ENCODE peak calls at places on chromosome X, in four cellular contexts. G is fibroblast of lung, N is kidney epithelial cell, Z is mammary epithelial cell. R is an unnamed sample.

GRCh38 chrX:154021131-154021611 is 1.5 kb upstream of the IRAK1 start:
- DNase-seq in G (peak; percentile 46), N (peak; percentile 31), Z (no peak), R (no peak)

GRCh38 chrX:356385-357034 is 30.2 kb downstream of the PPP2R3B start:
- DNase-seq in G (no peak), N (peak; percentile 26), Z (no peak), R (peak; percentile 81)

GRCh38 chrX:47807548-47807947 is 29.2 kb upstream of the ZNF81 start:
- DNase-seq in G (no peak), N (no peak), Z (no peak), R (no peak)

GRCh38 chrX:46408553-46409407 is 136.4 kb downstream of the ZNF674 start:
- DNase-seq in G (peak; percentile 80), N (peak; percentile 31), Z (peak; percentile 39), R (peak; percentile 29)

GRCh38 chrX:151697537-151697936 is 2.3 kb downstream of the PRRG3 start:
- DNase-seq in G (no peak), N (no peak), Z (no peak), R (no peak)

GRCh38 chrX:41036668-41037326 is 48.4 kb upstream of the USP9X start:
- DNase-seq in G (no peak), N (no peak), Z (no peak), R (no peak)

GRCh38 chrX:19886888-19887531 is 390 bp downstream of the SH3KBP1 start:
- DNase-seq in G (no peak), N (no peak), Z (no peak), R (no peak)

GRCh38 chrX:65635824-65636223 is 31.6 kb upstream of the MSN start:
- DNase-seq in G (no peak), N (no peak), Z (no peak), R (no peak)

GRCh38 chrX:679161-679979 is 48.8 kb downstream of the SHOX start:
- DNase-seq in G (no peak), N (no peak), Z (no peak), R (no peak)

GRCh38 chrX:87391742-87392141 is 125.9 kb upstream of the KLHL4 start:
- DNase-seq in G (no peak), N (no peak), Z (no peak), R (no peak)

GRCh38 chrX:68685722-68686683 is 38.5 kb downstream of the STARD8 start:
- DNase-seq in G (peak; percentile 81), N (no peak), Z (peak; percentile 10), R (no peak)

GRCh38 chrX:6021316-6022091 is 207.2 kb downstream of the NLGN4X start:
- DNase-seq in G (no peak), N (peak; percentile 2), Z (peak; percentile 37), R (no peak)

GRCh38 chrX:72308566-72309296 is 3.0 kb upstream of the CITED1 start:
- DNase-seq in G (peak; percentile 61), N (no peak), Z (peak; percentile 57), R (peak; percentile 63)

GRCh38 chrX:9728271-9728670 is 37.4 kb downstream of the GPR143 start:
- DNase-seq in G (no peak), N (no peak), Z (no peak), R (no peak)

GRCh38 chrX:148593146-148593545 is 92.7 kb downstream of the AFF2 start:
- DNase-seq in G (no peak), N (no peak), Z (no peak), R (no peak)

GRCh38 chrX:149825424-149825823 is 43.7 kb downstream of the MAGEA9 start:
- DNase-seq in G (no peak), N (no peak), Z (no peak), R (no peak)

GRCh38 chrX:14243823-14244222 is 214.1 kb upstream of the GEMIN8 start:
- DNase-seq in G (no peak), N (no peak), Z (no peak), R (no peak)

GRCh38 chrX:39750798-39751197 is 347.0 kb downstream of the BCOR start:
- DNase-seq in G (no peak), N (no peak), Z (no peak), R (no peak)

GRCh38 chrX:13760428-13760827 is 25.9 kb downstream of the OFD1 start:
- DNase-seq in G (no peak), N (no peak), Z (no peak), R (no peak)

GRCh38 chrX:47278684-47279083 is 45.9 kb downstream of the USP11 start:
- DNase-seq in G (peak; percentile 46), N (no peak), Z (peak; percentile 25), R (peak; percentile 44)

GRCh38 chrX:148288451-148288850 is 212.0 kb upstream of the AFF2 start:
- DNase-seq in G (no peak), N (no peak), Z (no peak), R (no peak)

GRCh38 chrX:149527705-149528104 is 13.1 kb upstream of the EOLA1 start:
- DNase-seq in G (no peak), N (no peak), Z (no peak), R (no peak)

GRCh38 chrX:29506729-29507128 is 708.6 kb upstream of the MAGEB2 start:
- DNase-seq in G (no peak), N (no peak), Z (no peak), R (no peak)

GRCh38 chrX:13937370-13938052 is 92.2 kb downstream of the GEMIN8 start:
- DNase-seq in G (peak; percentile 45), N (peak; percentile 5), Z (no peak), R (no peak)

GRCh38 chrX:67094061-67094460 is 449.8 kb upstream of the AR start:
- DNase-seq in G (no peak), N (no peak), Z (no peak), R (no peak)

GRCh38 chrX:103628386-103629290 is at the start of gene TCEAL1:
- DNase-seq in G (peak; percentile 45), N (no peak), Z (peak; percentile 16), R (no peak)

DNA sequence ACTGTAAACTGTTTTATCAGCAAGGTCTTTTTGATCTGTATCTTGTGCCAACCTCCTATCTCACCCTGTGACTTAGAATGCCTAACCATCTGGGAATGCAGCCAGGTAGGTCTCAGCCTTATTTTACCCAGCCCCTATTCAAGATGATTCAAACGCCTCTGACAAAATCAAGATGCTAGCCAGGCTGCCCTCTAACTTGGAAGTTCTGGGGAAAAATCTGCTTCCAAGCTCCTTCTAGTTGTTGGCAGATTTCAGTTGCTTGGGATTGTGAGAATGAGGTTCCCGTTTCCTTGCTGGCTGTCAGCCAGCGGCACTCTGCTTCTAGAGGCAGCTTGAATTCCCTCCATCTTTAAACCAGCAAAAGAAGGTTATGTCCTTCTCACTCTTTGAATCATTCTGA is 34.7 kb downstream of the LUZP4 start:
- DNase-seq in G (peak; percentile 65), N (no peak), Z (peak; percentile 35), R (peak; percentile 2)
- H3K27me3 ChIP-seq in G (no peaks in the 10 kb centered on the region), N (peaks cover 3% of the 10 kb centered on the region), Z (peaks cover 8% of the 10 kb centered on the region), R (no peaks in the 10 kb centered on the region)

DNA sequence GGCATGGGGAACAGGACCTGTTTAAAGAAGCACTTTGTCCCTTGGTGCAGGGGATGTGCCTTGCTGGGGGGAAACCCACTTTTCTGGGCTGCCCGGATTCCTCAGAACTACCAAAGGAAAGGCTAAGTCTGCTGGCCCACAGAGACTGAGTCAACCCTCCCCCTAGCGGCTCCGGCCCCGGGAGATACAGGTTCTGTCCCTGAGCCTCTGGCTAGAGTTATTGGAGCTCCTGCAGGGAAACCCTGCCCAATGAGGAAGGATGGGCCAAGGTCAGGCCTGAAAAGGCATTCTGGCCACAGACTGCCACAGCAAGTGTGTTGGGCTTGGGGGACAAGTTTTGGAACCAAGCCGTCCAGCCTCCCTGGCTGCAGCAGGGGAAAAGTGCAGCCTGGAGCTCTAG is 490.9 kb upstream of the ACTRT1 start:
- DNase-seq in G (no peak), N (no peak), Z (no peak), R (no peak)
- H3K27me3 ChIP-seq in G (no peaks in the 10 kb centered on the region), N (no peaks in the 10 kb centered on the region), Z (no peaks in the 10 kb centered on the region), R (no peaks in the 10 kb centered on the region)

GRCh38 chrX:96918864-96919263 is 35.2 kb downstream of the RPA4 start:
- DNase-seq in G (no peak), N (no peak), Z (no peak), R (no peak)

GRCh38 chrX:96924581-96924980 is 40.9 kb downstream of the RPA4 start:
- DNase-seq in G (no peak), N (no peak), Z (no peak), R (no peak)

GRCh38 chrX:96919672-96920071 is 36.0 kb downstream of the RPA4 start:
- DNase-seq in G (no peak), N (no peak), Z (no peak), R (no peak)
- H3K27me3 ChIP-seq in G (no peaks in the 10 kb centered on the region), N (no peaks in the 10 kb centered on the region), Z (peaks cover 2% of the 10 kb centered on the region), R (no peaks in the 10 kb centered on the region)

DNA sequence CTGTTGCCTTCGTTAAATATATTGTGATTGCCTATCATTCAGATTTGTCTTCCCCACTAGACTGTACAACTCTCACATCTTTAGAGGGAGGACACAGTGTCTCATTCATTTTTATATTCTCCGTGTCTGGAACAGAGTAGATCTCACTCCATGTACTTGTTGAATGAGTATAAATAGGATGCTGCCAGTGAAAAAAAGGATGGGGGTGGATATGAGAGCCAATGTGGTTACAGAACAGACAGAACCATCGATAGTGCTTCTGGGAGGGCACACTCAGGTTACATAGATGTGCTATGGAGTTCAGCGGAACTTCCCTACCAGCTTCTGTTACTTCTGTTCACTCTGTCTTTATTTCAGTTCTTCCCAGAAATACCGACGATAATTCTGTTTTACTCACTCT is 66.9 kb downstream of the SH2D1A start:
- DNase-seq in G (no peak), N (no peak), Z (no peak), R (no peak)
- H3K27me3 ChIP-seq in G (no peaks in the 10 kb centered on the region), N (no peaks in the 10 kb centered on the region), Z (no peaks in the 10 kb centered on the region), R (no peaks in the 10 kb centered on the region)

GRCh38 chrX:145464650-145465049 is 217.3 kb downstream of the SPANXN1 start:
- DNase-seq in G (no peak), N (no peak), Z (no peak), R (no peak)
- H3K27me3 ChIP-seq in G (no peaks in the 10 kb centered on the region), N (no peaks in the 10 kb centered on the region), Z (no peaks in the 10 kb centered on the region), R (no peaks in the 10 kb centered on the region)

DNA sequence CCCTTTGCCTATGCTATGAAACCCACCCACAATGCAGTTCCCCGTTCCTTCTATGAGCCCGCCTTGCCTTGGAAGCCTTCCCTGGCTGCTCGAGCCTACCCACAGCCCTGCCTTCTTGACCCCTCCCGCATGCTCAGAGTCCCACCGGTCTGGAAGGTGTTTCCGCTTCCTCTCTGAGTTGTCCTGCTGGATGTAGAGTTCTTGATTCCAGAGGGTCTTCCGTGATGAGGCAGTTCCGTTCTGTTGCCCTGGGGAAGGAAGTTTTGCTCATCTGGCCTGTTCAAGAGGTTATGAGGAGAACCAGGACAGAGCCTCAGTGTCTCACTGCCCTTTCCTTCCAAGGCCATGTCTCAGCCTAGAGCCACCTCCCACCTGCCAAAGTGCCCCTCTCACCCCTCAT is 7.5 kb downstream of the GPKOW start:
- DNase-seq in G (no peak), N (no peak), Z (no peak), R (no peak)
- H3K27me3 ChIP-seq in G (no peaks in the 10 kb centered on the region), N (no peaks in the 10 kb centered on the region), Z (no peaks in the 10 kb centered on the region), R (no peaks in the 10 kb centered on the region)

R was measured in foreskin keratinocyte.